ENCODE peak calls at places on chromosomes 2 and 18, in ten cellular contexts. W, M, K, P, X, N, O, E, S and Y are unnamed samples.

GRCh38 chr18:51654441-51655326 is 457.2 kb upstream of the MEX3C start:
- DNase-seq in S (no peak), O (no peak), E (peak), M (no peak), X (no peak), N (no peak), P (no peak), W (no peak), K (no peak), Y (no peak)

GRCh38 chr2:9802576-9802993 is 40.7 kb upstream of the TAF1B start:
- DNase-seq in M (no peak), N (peak), P (no peak), K (no peak), X (no peak), E (no peak), W (no peak), O (no peak), S (no peak), Y (no peak)

GRCh38 chr2:171136024-171136423 is 24.7 kb downstream of the TLK1 start:
- DNase-seq in O (no peak), X (no peak), N (no peak), K (no peak), M (no peak), E (peak), S (no peak), P (no peak), W (no peak), Y (no peak)

GRCh38 chr18:49028801-49029506 is 78.2 kb upstream of the SMAD7 start:
- DNase-seq in E (no peak), X (no peak), M (no peak), S (no peak), N (no peak), O (no peak), P (peak), K (no peak), W (no peak), Y (no peak)

GRCh38 chr18:70931942-70932814 is 643.3 kb downstream of the SOCS6 start:
- DNase-seq in X (peak), N (no peak), E (peak), P (no peak), M (no peak), K (no peak), O (no peak), S (peak), W (peak), Y (peak)

GRCh38 chr2:233830111-233830760 is 24.1 kb downstream of the HJURP start:
- DNase-seq in W (no peak), X (no peak), K (no peak), M (no peak), S (no peak), O (no peak), N (peak), E (no peak), P (no peak), Y (no peak)

GRCh38 chr2:209993968-209994367 is 8.5 kb upstream of the RPE start:
- DNase-seq in X (no peak), E (no peak), W (no peak), O (no peak), S (no peak), N (no peak), K (no peak), M (no peak), P (no peak), Y (no peak)

GRCh38 chr18:77262655-77263470 is 13.2 kb downstream of the GALR1 start:
- DNase-seq in X (no peak), O (no peak), S (no peak), K (no peak), P (no peak), M (no peak), E (no peak), W (no peak), N (no peak), Y (no peak)

GRCh38 chr18:58221060-58221725 is 177.2 kb downstream of the NEDD4L start:
- DNase-seq in O (no peak), M (no peak), K (no peak), S (peak), N (no peak), E (no peak), P (no peak), X (peak), W (peak), Y (peak)

GRCh38 chr18:36590621-36591580 is 237.9 kb downstream of the TPGS2 start:
- DNase-seq in P (peak), O (no peak), S (peak), M (no peak), N (no peak), W (no peak), E (no peak), K (no peak), X (no peak), Y (no peak)

GRCh38 chr2:12303181-12304030 is 413.3 kb upstream of the TRIB2 start:
- DNase-seq in X (peak), W (peak), O (no peak), S (no peak), K (no peak), E (peak), P (no peak), M (no peak), N (no peak), Y (peak)

GRCh38 chr2:38130877-38131276 is 54.9 kb upstream of the CYP1B1 start:
- DNase-seq in K (no peak), O (no peak), M (no peak), E (no peak), N (no peak), P (no peak), W (no peak), X (no peak), S (no peak), Y (no peak)

GRCh38 chr2:20468549-20469500 is 22.0 kb downstream of the RHOB start:
- DNase-seq in S (no peak), W (no peak), P (peak), X (no peak), E (no peak), O (peak), M (no peak), K (no peak), N (peak), Y (no peak)

GRCh38 chr18:629303-630150 is 27.9 kb upstream of the TYMS start:
- DNase-seq in N (no peak), P (no peak), O (no peak), K (no peak), S (no peak), M (no peak), X (no peak), W (no peak), E (no peak), Y (no peak)

GRCh38 chr2:109209412-109209811 is 80.4 kb downstream of the SH3RF3 start:
- DNase-seq in X (peak), N (no peak), S (peak), P (peak), E (no peak), O (peak), M (no peak), W (peak), K (no peak), Y (peak)

GRCh38 chr18:48105317-48105716 is 174.9 kb upstream of the SMAD2 start:
- DNase-seq in P (no peak), M (no peak), E (no peak), O (no peak), W (no peak), S (no peak), N (no peak), X (no peak), K (no peak), Y (no peak)

GRCh38 chr18:56038258-56039030 is 450.5 kb upstream of the TCF4 start:
- DNase-seq in O (no peak), S (no peak), E (no peak), N (no peak), K (no peak), P (no peak), M (no peak), W (no peak), X (no peak), Y (no peak)

GRCh38 chr18:22624171-22624570 is 206.5 kb upstream of the CTAGE1 start:
- DNase-seq in S (no peak), K (no peak), M (no peak), O (no peak), W (no peak), X (no peak), E (no peak), P (no peak), N (no peak), Y (no peak)

GRCh38 chr2:229401126-229401865 is 130.2 kb upstream of the PID1 start:
- DNase-seq in W (no peak), S (no peak), M (no peak), K (no peak), E (no peak), P (no peak), O (no peak), X (peak), N (no peak), Y (peak)

GRCh38 chr2:234203135-234203984 is 152.9 kb downstream of the SPP2 start:
- DNase-seq in K (no peak), W (peak), N (no peak), E (no peak), O (no peak), S (peak), P (no peak), M (no peak), X (peak), Y (peak)

GRCh38 chr2:215828528-215829184 is 184.7 kb downstream of the MREG start:
- DNase-seq in S (peak), E (peak), O (peak), X (peak), W (peak), P (peak), K (peak), M (peak), N (no peak), Y (peak)

GRCh38 chr2:235264121-235264493 is 229.7 kb upstream of the AGAP1 start:
- DNase-seq in K (no peak), M (no peak), X (no peak), S (no peak), E (no peak), W (no peak), P (no peak), O (no peak), N (no peak), Y (no peak)

GRCh38 chr2:183164111-183165015 is 40.1 kb downstream of the NUP35 start:
- DNase-seq in S (no peak), O (no peak), X (peak), K (no peak), E (no peak), W (peak), P (no peak), N (no peak), M (no peak), Y (peak)

GRCh38 chr18:44988821-44989587 is 308.3 kb downstream of the SETBP1 start:
- DNase-seq in E (no peak), N (no peak), X (no peak), P (no peak), S (peak), O (no peak), W (no peak), K (no peak), M (no peak), Y (no peak)

GRCh38 chr18:28438381-28438780 is 261.5 kb upstream of the CDH2 start:
- DNase-seq in E (no peak), K (no peak), N (no peak), O (no peak), P (no peak), W (no peak), S (no peak), X (no peak), M (no peak), Y (no peak)

GRCh38 chr2:20093263-20094141 is 42.1 kb upstream of the LAPTM4A start:
- DNase-seq in O (peak), N (no peak), S (peak), M (peak), E (peak), X (peak), K (peak), W (peak), P (no peak), Y (peak)

GRCh38 chr2:12074126-12074883 is 327.9 kb downstream of the LPIN1 start:
- DNase-seq in S (no peak), K (no peak), X (no peak), O (no peak), E (peak), W (no peak), M (no peak), P (no peak), N (no peak), Y (no peak)

GRCh38 chr2:145752091-145752806 is 1232.3 kb upstream of the ZEB2 start:
- DNase-seq in X (peak), M (no peak), S (peak), E (peak), P (peak), N (no peak), K (peak), W (peak), O (no peak), Y (peak)

DNA sequence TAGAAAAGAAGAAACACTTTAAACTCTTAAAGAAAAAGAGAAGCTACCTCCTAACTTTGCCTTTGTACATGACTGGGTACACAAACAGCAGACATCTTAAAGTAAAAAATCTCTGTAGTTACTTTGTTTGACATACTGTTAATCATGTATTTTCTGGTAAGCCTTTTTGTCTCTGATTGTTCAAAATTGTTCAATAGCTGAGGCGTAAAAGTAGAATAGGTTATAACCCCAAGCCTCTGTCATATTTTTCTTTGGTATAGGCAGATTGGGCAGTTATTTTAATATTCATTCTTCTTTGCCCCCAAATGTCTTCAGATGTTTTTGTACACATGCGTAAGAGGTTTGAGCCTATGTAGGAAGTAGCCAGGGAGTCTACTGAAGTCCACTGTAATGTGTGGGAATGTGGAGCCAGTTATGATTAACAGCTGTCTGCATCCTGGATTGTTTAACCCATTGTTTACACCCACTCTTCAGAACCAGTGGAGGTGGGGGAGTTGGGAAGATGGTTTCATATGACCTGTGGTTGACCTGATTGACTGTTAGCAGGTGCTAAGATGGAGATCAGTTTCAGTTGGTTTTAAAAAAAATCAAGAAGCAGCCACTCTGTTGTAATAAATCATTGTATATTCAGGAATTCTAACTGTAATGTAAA is 150.5 kb downstream of the TANC1 start:
- DNase-seq in S (no peak), N (no peak), X (no peak), E (no peak), K (no peak), O (no peak), M (no peak), W (no peak), P (no peak), Y (no peak)
- TF ChIP-seq CTCF in S (no peak), N (no peak), X (no peak), E (no peak), K (no peak), O (no peak), M (peak), W (no peak), P (no peak), Y (no peak)

GRCh38 chr2:239318790-239319189 is 82.0 kb downstream of the HDAC4 start:
- DNase-seq in E (no peak), N (peak), O (peak), W (peak), K (no peak), P (no peak), X (peak), S (no peak), M (no peak), Y (peak)
- H3K4me3 ChIP-seq in E (no peak), N (peak), O (peak), W (peak), K (peak), P (peak), X (peak), S (no peak), M (peak), Y (peak)

GRCh38 chr2:51534176-51534575 is 502.2 kb upstream of the NRXN1 start:
- DNase-seq in N (no peak), W (no peak), M (no peak), P (no peak), X (no peak), O (no peak), S (no peak), K (no peak), E (no peak), Y (no peak)

GRCh38 chr2:51535763-51536162 is 503.8 kb upstream of the NRXN1 start:
- DNase-seq in N (no peak), M (no peak), O (no peak), K (no peak), X (no peak), P (no peak), W (no peak), S (no peak), E (no peak), Y (no peak)
- TF ChIP-seq CTCF in N (no peak), M (no peak), O (no peak), K (no peak), X (no peak), P (no peak), W (no peak), S (no peak), E (no peak), Y (no peak)

DNA sequence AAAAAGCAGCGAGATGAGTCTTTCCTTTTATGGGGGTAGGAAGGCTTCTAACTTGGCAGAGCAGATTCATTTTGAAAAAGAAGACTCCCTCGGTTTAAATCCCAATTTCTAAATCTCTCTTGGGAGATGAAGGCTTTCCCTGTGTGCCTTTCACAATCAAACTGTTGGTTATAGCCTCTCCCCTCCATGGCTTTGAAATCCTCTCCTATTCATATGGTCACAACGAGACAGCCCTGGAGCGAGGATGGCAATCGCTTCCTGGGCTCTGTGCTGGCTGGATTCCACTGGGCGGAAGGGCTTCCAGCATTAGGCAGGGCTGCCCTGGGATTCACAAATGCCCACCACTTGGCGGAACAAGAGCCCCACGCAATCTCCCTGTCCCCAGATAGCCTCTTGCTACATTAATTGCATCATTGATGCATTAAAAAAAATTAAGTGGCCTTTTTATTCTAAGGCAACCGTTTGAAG is 1.6 kb downstream of the CAVIN2 start:
- DNase-seq in X (peak), K (peak), O (peak), W (no peak), E (no peak), S (peak), N (no peak), P (peak), M (peak), Y (peak)
- H3K4me3 ChIP-seq in X (peak), K (peak), O (peak), W (peak), E (no peak), S (peak), N (peak), P (peak), M (peak), Y (peak)

GRCh38 chr2:86297382-86298147 is 39.9 kb downstream of the REEP1 start:
- DNase-seq in E (peak), W (no peak), N (no peak), O (no peak), K (no peak), P (no peak), S (no peak), M (no peak), X (no peak), Y (no peak)
- TF ChIP-seq CTCF in E (peak), W (peak), N (no peak), O (no peak), K (no peak), P (no peak), S (peak), M (peak), X (peak), Y (no peak)

GRCh38 chr2:196174424-196174823 is 3.0 kb upstream of the STK17B start:
- DNase-seq in W (no peak), N (no peak), M (no peak), K (no peak), O (no peak), S (no peak), X (no peak), E (no peak), P (no peak), Y (no peak)

GRCh38 chr2:196173505-196173904 is 2.1 kb upstream of the STK17B start:
- DNase-seq in S (no peak), W (peak), O (no peak), E (no peak), M (no peak), N (no peak), X (no peak), K (no peak), P (no peak), Y (no peak)

GRCh38 chr2:196172976-196173375 is 1.6 kb upstream of the STK17B start:
- DNase-seq in E (no peak), X (no peak), N (no peak), M (no peak), O (no peak), S (no peak), W (no peak), K (no peak), P (no peak), Y (no peak)

GRCh38 chr2:196176142-196176738 is 4.9 kb upstream of the STK17B start:
- DNase-seq in E (peak), M (no peak), S (no peak), W (no peak), N (no peak), K (no peak), O (no peak), X (no peak), P (no peak), Y (no peak)

GRCh38 chr2:196177124-196177523 is 5.7 kb upstream of the STK17B start:
- DNase-seq in K (no peak), W (no peak), O (no peak), M (no peak), E (no peak), P (no peak), N (no peak), X (no peak), S (no peak), Y (no peak)
- H3K4me3 ChIP-seq in K (no peak), W (no peak), O (no peak), M (no peak), E (no peak), P (no peak), N (no peak), X (no peak), S (no peak), Y (no peak)

GRCh38 chr2:74864728-74865722 is 31.1 kb downstream of the HK2 start:
- DNase-seq in K (no peak), O (no peak), X (peak), E (no peak), P (no peak), W (peak), S (peak), N (no peak), M (peak), Y (no peak)
- TF ChIP-seq CTCF in K (no peak), O (no peak), X (no peak), E (no peak), P (no peak), W (no peak), S (no peak), N (no peak), M (no peak), Y (no peak)

GRCh38 chr2:45003586-45004568 is 5.4 kb downstream of the SIX2 start:
- DNase-seq in K (no peak), W (no peak), M (no peak), N (no peak), X (no peak), E (no peak), P (no peak), S (no peak), O (no peak), Y (no peak)
- H3K4me3 ChIP-seq in K (peak), W (peak), M (no peak), N (peak), X (no peak), E (no peak), P (no peak), S (peak), O (no peak), Y (peak)

GRCh38 chr2:197075286-197075685 is 148.8 kb upstream of the PGAP1 start:
- DNase-seq in P (no peak), N (no peak), X (no peak), S (no peak), K (no peak), W (no peak), M (no peak), O (no peak), E (no peak), Y (no peak)

GRCh38 chr2:197073701-197074433 is 147.4 kb upstream of the PGAP1 start:
- DNase-seq in N (no peak), E (peak), O (no peak), M (no peak), S (no peak), K (peak), X (peak), P (peak), W (peak), Y (no peak)

GRCh38 chr2:197077336-197077735 is 150.8 kb upstream of the PGAP1 start:
- DNase-seq in O (no peak), M (no peak), E (no peak), N (no peak), X (no peak), K (no peak), P (no peak), S (no peak), W (no peak), Y (no peak)

GRCh38 chr2:197076652-197077051 is 150.1 kb upstream of the PGAP1 start:
- DNase-seq in K (no peak), O (no peak), M (no peak), N (no peak), S (no peak), X (no peak), W (no peak), E (no peak), P (no peak), Y (no peak)

GRCh38 chr2:197075754-197076337 is 149.3 kb upstream of the PGAP1 start:
- DNase-seq in M (no peak), S (no peak), E (peak), K (no peak), O (no peak), P (no peak), X (no peak), W (no peak), N (no peak), Y (no peak)
- TF ChIP-seq CTCF in M (peak), S (peak), E (peak), K (peak), O (no peak), P (no peak), X (peak), W (peak), N (no peak), Y (peak)